ENCODE peak calls at places on chromosomes 13 and 19, in seven cellular contexts. N is HCT116, G is GM12878, E is H1, F is HepG2, C is SK-N-SH, T is K562. A is an unnamed sample.

GRCh38 chr13:64718116-64718515 is 2512.0 kb downstream of the PCDH9 start:
- DNase-seq in N (no peak), G (no peak), E (no peak), F (no peak), C (no peak), T (no peak), A (no peak)

GRCh38 chr19:7539827-7540425 is 4.4 kb downstream of the PNPLA6 start:
- DNase-seq in N (no peak), G (no peak), E (no peak), F (no peak), C (no peak), T (no peak), A (no peak)

GRCh38 chr13:113001251-113002140 is 32.5 kb downstream of the MCF2L start:
- DNase-seq in N (no peak), G (no peak), E (no peak), F (peak; percentile 47), C (peak; percentile 95), T (no peak), A (peak; percentile 76)

GRCh38 chr19:2127758-2128157 is 23.6 kb downstream of the AP3D1 start:
- DNase-seq in N (no peak), G (no peak), E (no peak), F (no peak), C (no peak), T (no peak), A (no peak)

GRCh38 chr19:35120492-35120891 is 4.9 kb downstream of the FXYD3 start:
- DNase-seq in N (no peak), G (no peak), E (no peak), F (no peak), C (no peak), T (no peak), A (no peak)

GRCh38 chr13:41611385-41611784 is 154.0 kb downstream of the RGCC start:
- DNase-seq in N (no peak), G (no peak), E (no peak), F (no peak), C (no peak), T (no peak), A (no peak)

GRCh38 chr19:42281175-42282035 is 12.4 kb downstream of the CIC start:
- DNase-seq in N (no peak), G (no peak), E (peak; percentile 73), F (peak; percentile 76), C (no peak), T (peak; percentile 74), A (no peak)

GRCh38 chr13:71610876-71611275 is 256.1 kb downstream of the DACH1 start:
- DNase-seq in N (no peak), G (no peak), E (no peak), F (no peak), C (no peak), T (no peak), A (no peak)

GRCh38 chr19:55160128-55160985 is 2.8 kb upstream of the TNNI3 start:
- DNase-seq in N (peak; percentile 92), G (peak; percentile 32), E (peak; percentile 100), F (peak; percentile 81), C (peak; percentile 98), T (peak; percentile 98), A (peak; percentile 97)

GRCh38 chr19:55158423-55158822 is 891 bp upstream of the TNNI3 start:
- DNase-seq in N (no peak), G (no peak), E (no peak), F (no peak), C (no peak), T (no peak), A (no peak)

GRCh38 chr19:55157064-55157908 is at the start of gene TNNI3:
- DNase-seq in N (no peak), G (no peak), E (no peak), F (no peak), C (no peak), T (peak; percentile 53), A (no peak)

GRCh38 chr19:55160986-55161365 is 3.4 kb upstream of the TNNI3 start:
- DNase-seq in N (no peak), G (no peak), E (no peak), F (no peak), C (no peak), T (no peak), A (no peak)

GRCh38 chr19:55158848-55159793 is 1.6 kb upstream of the TNNI3 start:
- DNase-seq in N (no peak), G (no peak), E (no peak), F (no peak), C (no peak), T (peak; percentile 99), A (no peak)
- TF ChIP-seq JUND in N (no peak), G (no peak), E (no peak), F (no peak), C (no peak), T (peak; percentile 100), A (no peak)

GRCh38 chr13:79525051-79525450 is 44.1 kb downstream of the NDFIP2 start:
- DNase-seq in N (no peak), G (no peak), E (no peak), F (no peak), C (no peak), T (no peak), A (no peak)

GRCh38 chr13:79525458-79525857 is 44.5 kb downstream of the NDFIP2 start:
- DNase-seq in N (no peak), G (no peak), E (no peak), F (peak; percentile 6), C (no peak), T (peak; percentile 14), A (no peak)

GRCh38 chr13:79519252-79519651 is 38.3 kb downstream of the NDFIP2 start:
- DNase-seq in N (no peak), G (no peak), E (no peak), F (no peak), C (no peak), T (no peak), A (no peak)

GRCh38 chr13:79527698-79528097 is 46.7 kb downstream of the NDFIP2 start:
- DNase-seq in N (no peak), G (no peak), E (no peak), F (no peak), C (no peak), T (no peak), A (no peak)

GRCh38 chr13:79522583-79522982 is 41.6 kb downstream of the NDFIP2 start:
- DNase-seq in N (no peak), G (peak; percentile 69), E (no peak), F (no peak), C (no peak), T (peak; percentile 39), A (no peak)
- TF ChIP-seq JUND in N (no peak), G (no peak), E (no peak), F (no peak), C (no peak), T (no peak), A (no peak)

GRCh38 chr13:40599146-40599545 is 67.3 kb downstream of the FOXO1 start:
- DNase-seq in N (no peak), G (no peak), E (no peak), F (no peak), C (no peak), T (no peak), A (no peak)
- TF ChIP-seq JUND in N (no peak), G (no peak), E (no peak), F (no peak), C (no peak), T (no peak), A (no peak)

GRCh38 chr19:916645-917322 is 349 bp upstream of the KISS1R start:
- DNase-seq in N (no peak), G (no peak), E (peak; percentile 79), F (peak; percentile 56), C (peak; percentile 71), T (peak; percentile 94), A (peak; percentile 37)
- TF ChIP-seq JUND in N (no peak), G (no peak), E (no peak), F (no peak), C (no peak), T (no peak), A (no peak)

GRCh38 chr19:52453324-52454094 is at the start of gene ZNF578:
- DNase-seq in N (no peak), G (no peak), E (no peak), F (no peak), C (peak; percentile 95), T (peak; percentile 57), A (no peak)
- TF ChIP-seq JUND in N (no peak), G (no peak), E (no peak), F (no peak), C (no peak), T (no peak), A (no peak)

GRCh38 chr13:107753286-107753685 is 462.1 kb downstream of the LIG4 start:
- DNase-seq in N (no peak), G (no peak), E (no peak), F (no peak), C (no peak), T (no peak), A (no peak)
- TF ChIP-seq JUND in N (no peak), G (no peak), E (no peak), F (no peak), C (no peak), T (no peak), A (no peak)

GRCh38 chr13:114161028-114161556 is 18.0 kb upstream of the CFAP97D2 start:
- DNase-seq in N (no peak), G (no peak), E (no peak), F (no peak), C (no peak), T (no peak), A (no peak)

GRCh38 chr13:114154476-114154875 is 22.1 kb upstream of the RASA3 start:
- DNase-seq in N (no peak), G (no peak), E (no peak), F (no peak), C (no peak), T (no peak), A (no peak)

GRCh38 chr13:114155923-114156883 is 22.9 kb upstream of the CFAP97D2 start:
- DNase-seq in N (no peak), G (no peak), E (no peak), F (no peak), C (no peak), T (no peak), A (no peak)

GRCh38 chr13:114155320-114155719 is 22.9 kb upstream of the RASA3 start:
- DNase-seq in N (no peak), G (no peak), E (no peak), F (no peak), C (no peak), T (no peak), A (no peak)

GRCh38 chr13:114157869-114158495 is 21.1 kb upstream of the CFAP97D2 start:
- DNase-seq in N (no peak), G (no peak), E (no peak), F (no peak), C (no peak), T (no peak), A (no peak)
- TF ChIP-seq JUND in N (no peak), G (no peak), E (no peak), F (no peak), C (no peak), T (no peak), A (no peak)

A was measured in T47D.